ENCODE peak calls at places on chromosomes 16 and 17, in six cellular contexts. One of them, this sample, is unnamed.

GRCh38 chr17:76248013-76248782 is 7.9 kb upstream of the RNF157 start:
- DNase-seq in CD4-positive, alpha-beta T cell: no peak
- DNase-seq in body of pancreas: no peak
- DNase-seq in lower lobe of right lung: no peak
- DNase-seq in progenitor cell of endocrine pancreas: no peak
- DNase-seq in GM12865: no peak
- DNase-seq in this sample: no peak

GRCh38 chr16:54347961-54348360 is 61.4 kb upstream of the IRX3 start:
- DNase-seq in body of pancreas: no peak
- DNase-seq in progenitor cell of endocrine pancreas: no peak
- DNase-seq in CD4-positive, alpha-beta T cell: no peak
- DNase-seq in lower lobe of right lung: no peak
- DNase-seq in GM12865: no peak
- DNase-seq in this sample: no peak

GRCh38 chr17:74833501-74834361 is 26.0 kb downstream of the GRIN2C start:
- DNase-seq in lower lobe of right lung: peak
- DNase-seq in CD4-positive, alpha-beta T cell: no peak
- DNase-seq in body of pancreas: no peak
- DNase-seq in progenitor cell of endocrine pancreas: no peak
- DNase-seq in GM12865: no peak
- DNase-seq in this sample: no peak

GRCh38 chr17:7467498-7467897 is 11.9 kb downstream of the ZBTB4 start:
- DNase-seq in lower lobe of right lung: no peak
- DNase-seq in progenitor cell of endocrine pancreas: no peak
- DNase-seq in CD4-positive, alpha-beta T cell: no peak
- DNase-seq in GM12865: no peak
- DNase-seq in body of pancreas: no peak
- DNase-seq in this sample: no peak

GRCh38 chr17:61468263-61468907 is 16.2 kb downstream of the TBX4 start:
- DNase-seq in GM12865: no peak
- DNase-seq in CD4-positive, alpha-beta T cell: no peak
- DNase-seq in body of pancreas: peak
- DNase-seq in progenitor cell of endocrine pancreas: no peak
- DNase-seq in lower lobe of right lung: no peak
- DNase-seq in this sample: no peak

GRCh38 chr16:86993426-86994110 is 323.6 kb downstream of the C16orf95 start:
- DNase-seq in body of pancreas: no peak
- DNase-seq in lower lobe of right lung: no peak
- DNase-seq in CD4-positive, alpha-beta T cell: no peak
- DNase-seq in GM12865: no peak
- DNase-seq in progenitor cell of endocrine pancreas: no peak
- DNase-seq in this sample: no peak

GRCh38 chr16:81951564-81951963 is 59.7 kb downstream of the SDR42E1 start:
- DNase-seq in lower lobe of right lung: no peak
- DNase-seq in GM12865: no peak
- DNase-seq in body of pancreas: no peak
- DNase-seq in CD4-positive, alpha-beta T cell: no peak
- DNase-seq in progenitor cell of endocrine pancreas: no peak
- DNase-seq in this sample: no peak

GRCh38 chr17:79864147-79864546 is 24.9 kb upstream of the CBX4 start:
- DNase-seq in body of pancreas: no peak
- DNase-seq in GM12865: no peak
- DNase-seq in CD4-positive, alpha-beta T cell: no peak
- DNase-seq in progenitor cell of endocrine pancreas: no peak
- DNase-seq in lower lobe of right lung: peak
- DNase-seq in this sample: no peak

GRCh38 chr17:62781356-62781755 is 26.8 kb downstream of the MARCHF10 start:
- DNase-seq in CD4-positive, alpha-beta T cell: no peak
- DNase-seq in lower lobe of right lung: no peak
- DNase-seq in GM12865: no peak
- DNase-seq in body of pancreas: no peak
- DNase-seq in progenitor cell of endocrine pancreas: no peak
- DNase-seq in this sample: no peak

GRCh38 chr17:74192950-74193781 is 10.3 kb upstream of the RPL38 start:
- DNase-seq in lower lobe of right lung: peak
- DNase-seq in progenitor cell of endocrine pancreas: no peak
- DNase-seq in CD4-positive, alpha-beta T cell: no peak
- DNase-seq in body of pancreas: peak
- DNase-seq in GM12865: no peak
- DNase-seq in this sample: no peak

GRCh38 chr17:48310748-48311213 is 119.2 kb downstream of the SKAP1 start:
- DNase-seq in CD4-positive, alpha-beta T cell: no peak
- DNase-seq in GM12865: no peak
- DNase-seq in lower lobe of right lung: no peak
- DNase-seq in body of pancreas: no peak
- DNase-seq in progenitor cell of endocrine pancreas: peak
- DNase-seq in this sample: no peak

GRCh38 chr17:82079001-82079677 is 13.5 kb upstream of the DUS1L start:
- DNase-seq in lower lobe of right lung: no peak
- DNase-seq in GM12865: no peak
- DNase-seq in progenitor cell of endocrine pancreas: no peak
- DNase-seq in body of pancreas: no peak
- DNase-seq in CD4-positive, alpha-beta T cell: no peak
- DNase-seq in this sample: no peak

GRCh38 chr17:45147102-45147580 is 1.1 kb upstream of the HEXIM1 start:
- DNase-seq in CD4-positive, alpha-beta T cell: no peak
- DNase-seq in lower lobe of right lung: peak
- DNase-seq in progenitor cell of endocrine pancreas: no peak
- DNase-seq in body of pancreas: peak
- DNase-seq in GM12865: peak
- DNase-seq in this sample: no peak

GRCh38 chr16:88732172-88732960 is 26.1 kb downstream of the CTU2 start:
- DNase-seq in GM12865: no peak
- DNase-seq in lower lobe of right lung: no peak
- DNase-seq in progenitor cell of endocrine pancreas: no peak
- DNase-seq in body of pancreas: no peak
- DNase-seq in CD4-positive, alpha-beta T cell: no peak
- DNase-seq in this sample: no peak

GRCh38 chr17:42135664-42136653 is 13.4 kb downstream of the HSPB9 start:
- DNase-seq in lower lobe of right lung: peak
- DNase-seq in GM12865: no peak
- DNase-seq in body of pancreas: peak
- DNase-seq in CD4-positive, alpha-beta T cell: no peak
- DNase-seq in progenitor cell of endocrine pancreas: peak
- DNase-seq in this sample: no peak

GRCh38 chr17:68197091-68197996 is 50.5 kb upstream of the AMZ2 start:
- DNase-seq in GM12865: no peak
- DNase-seq in progenitor cell of endocrine pancreas: no peak
- DNase-seq in body of pancreas: no peak
- DNase-seq in lower lobe of right lung: no peak
- DNase-seq in CD4-positive, alpha-beta T cell: no peak
- DNase-seq in this sample: peak

GRCh38 chr17:69607162-69607834 is 192.8 kb downstream of the MAP2K6 start:
- DNase-seq in progenitor cell of endocrine pancreas: peak
- DNase-seq in CD4-positive, alpha-beta T cell: no peak
- DNase-seq in body of pancreas: peak
- DNase-seq in GM12865: peak
- DNase-seq in lower lobe of right lung: peak
- DNase-seq in this sample: peak

GRCh38 chr16:15672514-15673167 is 22.6 kb downstream of the NDE1 start:
- DNase-seq in lower lobe of right lung: peak
- DNase-seq in body of pancreas: peak
- DNase-seq in CD4-positive, alpha-beta T cell: peak
- DNase-seq in progenitor cell of endocrine pancreas: no peak
- DNase-seq in GM12865: no peak
- DNase-seq in this sample: peak

DNA sequence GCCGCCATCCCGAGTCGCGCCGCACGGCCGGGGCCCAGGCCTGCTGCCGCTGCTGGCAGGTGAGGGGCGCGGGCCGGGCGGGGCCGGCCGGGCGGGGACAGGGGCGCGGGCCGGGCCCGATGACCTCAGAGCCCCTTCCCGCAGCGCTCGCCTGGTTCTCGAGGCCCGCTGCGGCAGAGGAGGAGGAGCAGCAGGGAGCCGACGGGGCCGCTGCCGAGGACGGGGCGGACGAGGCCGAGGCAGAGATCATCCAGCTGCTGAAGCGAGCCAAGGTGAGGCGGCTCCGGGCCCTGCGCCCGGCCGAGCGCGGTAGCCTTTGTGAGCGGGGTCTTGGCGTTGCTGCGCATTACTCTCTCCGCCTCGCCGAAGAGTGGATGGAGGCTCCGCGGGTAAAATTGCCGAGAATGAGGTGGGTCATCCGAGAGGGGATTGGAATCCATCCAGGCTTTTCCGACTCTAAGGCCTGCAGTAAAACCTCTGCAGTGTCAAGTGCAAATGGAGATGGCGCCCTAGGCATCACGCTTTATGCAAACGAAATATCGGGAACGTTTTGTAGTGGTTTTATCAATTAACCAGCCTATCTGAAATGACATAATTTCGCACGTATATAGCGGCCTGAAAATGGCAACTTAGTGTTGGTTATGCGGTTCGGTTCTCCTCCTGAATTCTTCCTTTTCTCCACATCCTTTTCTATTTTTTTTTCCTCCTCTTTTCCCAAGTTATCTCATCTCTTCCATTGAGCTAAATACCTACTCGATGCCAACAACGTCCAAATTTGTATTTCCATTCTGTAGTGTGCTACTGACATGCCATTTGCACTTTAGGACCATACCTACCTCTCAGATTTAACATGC is 577 bp downstream of the TTC19 start:
- DNase-seq in lower lobe of right lung: no peak
- DNase-seq in body of pancreas: peak
- DNase-seq in GM12865: peak
- DNase-seq in CD4-positive, alpha-beta T cell: peak
- DNase-seq in progenitor cell of endocrine pancreas: no peak
- DNase-seq in this sample: peak
- TF ChIP-seq CTCF in lower lobe of right lung: no peak
- TF ChIP-seq CTCF in body of pancreas: no peak
- TF ChIP-seq CTCF in GM12865: no peak
- TF ChIP-seq CTCF in CD4-positive, alpha-beta T cell: no peak
- TF ChIP-seq CTCF in progenitor cell of endocrine pancreas: no peak
- TF ChIP-seq CTCF in this sample: no peak

GRCh38 chr17:59892849-59893616 is at the start of the genes RPS6KB1 and TUBD1:
- DNase-seq in GM12865: peak
- DNase-seq in body of pancreas: peak
- DNase-seq in progenitor cell of endocrine pancreas: peak
- DNase-seq in CD4-positive, alpha-beta T cell: peak
- DNase-seq in lower lobe of right lung: peak
- DNase-seq in this sample: peak
- TF ChIP-seq CTCF in GM12865: no peak
- TF ChIP-seq CTCF in body of pancreas: no peak
- TF ChIP-seq CTCF in progenitor cell of endocrine pancreas: no peak
- TF ChIP-seq CTCF in CD4-positive, alpha-beta T cell: no peak
- TF ChIP-seq CTCF in lower lobe of right lung: no peak
- TF ChIP-seq CTCF in this sample: no peak

DNA sequence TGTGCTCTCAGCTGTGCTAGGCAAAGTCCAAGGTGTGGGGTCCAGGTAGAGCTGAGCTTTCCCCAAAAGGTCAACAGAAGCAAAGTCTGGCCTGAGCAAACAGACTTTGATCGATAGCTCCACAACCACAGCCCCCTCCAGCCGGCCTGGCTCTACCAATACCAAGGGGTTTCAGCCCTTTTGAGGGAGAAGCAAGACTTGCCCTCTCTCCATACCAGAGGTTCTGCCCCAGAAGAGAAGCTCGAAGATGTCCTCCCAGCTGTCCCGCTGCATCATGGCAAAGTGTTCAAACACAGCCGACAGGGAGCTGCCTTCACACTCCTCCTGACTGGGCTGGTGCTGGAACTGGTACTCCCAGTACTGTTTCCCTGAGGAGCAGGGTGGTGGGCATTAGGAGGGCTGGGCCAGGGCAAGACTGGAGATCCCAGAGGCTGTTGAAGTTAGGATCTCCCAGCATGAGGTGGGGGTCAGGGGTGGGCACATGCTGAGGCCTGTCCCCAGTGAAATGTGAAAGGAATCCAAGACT is 1.7 kb downstream of the VTN start:
- DNase-seq in CD4-positive, alpha-beta T cell: no peak
- DNase-seq in GM12865: no peak
- DNase-seq in lower lobe of right lung: no peak
- DNase-seq in progenitor cell of endocrine pancreas: no peak
- DNase-seq in body of pancreas: no peak
- DNase-seq in this sample: no peak
- TF ChIP-seq CTCF in CD4-positive, alpha-beta T cell: no peak
- TF ChIP-seq CTCF in GM12865: no peak
- TF ChIP-seq CTCF in lower lobe of right lung: no peak
- TF ChIP-seq CTCF in progenitor cell of endocrine pancreas: no peak
- TF ChIP-seq CTCF in body of pancreas: no peak
- TF ChIP-seq CTCF in this sample: no peak

GRCh38 chr16:52581530-52581929 is 34.6 kb upstream of the TOX3 start:
- DNase-seq in lower lobe of right lung: no peak
- DNase-seq in body of pancreas: peak
- DNase-seq in progenitor cell of endocrine pancreas: no peak
- DNase-seq in CD4-positive, alpha-beta T cell: no peak
- DNase-seq in GM12865: no peak
- DNase-seq in this sample: no peak
- TF ChIP-seq CTCF in lower lobe of right lung: no peak
- TF ChIP-seq CTCF in body of pancreas: no peak
- TF ChIP-seq CTCF in progenitor cell of endocrine pancreas: peak
- TF ChIP-seq CTCF in CD4-positive, alpha-beta T cell: no peak
- TF ChIP-seq CTCF in GM12865: peak
- TF ChIP-seq CTCF in this sample: no peak

GRCh38 chr16:26963109-26963508 is 103.6 kb upstream of the C16orf82 start:
- DNase-seq in body of pancreas: no peak
- DNase-seq in progenitor cell of endocrine pancreas: no peak
- DNase-seq in lower lobe of right lung: no peak
- DNase-seq in GM12865: peak
- DNase-seq in CD4-positive, alpha-beta T cell: no peak
- DNase-seq in this sample: peak
- TF ChIP-seq CTCF in body of pancreas: no peak
- TF ChIP-seq CTCF in progenitor cell of endocrine pancreas: peak
- TF ChIP-seq CTCF in lower lobe of right lung: no peak
- TF ChIP-seq CTCF in GM12865: peak
- TF ChIP-seq CTCF in CD4-positive, alpha-beta T cell: peak
- TF ChIP-seq CTCF in this sample: no peak

DNA sequence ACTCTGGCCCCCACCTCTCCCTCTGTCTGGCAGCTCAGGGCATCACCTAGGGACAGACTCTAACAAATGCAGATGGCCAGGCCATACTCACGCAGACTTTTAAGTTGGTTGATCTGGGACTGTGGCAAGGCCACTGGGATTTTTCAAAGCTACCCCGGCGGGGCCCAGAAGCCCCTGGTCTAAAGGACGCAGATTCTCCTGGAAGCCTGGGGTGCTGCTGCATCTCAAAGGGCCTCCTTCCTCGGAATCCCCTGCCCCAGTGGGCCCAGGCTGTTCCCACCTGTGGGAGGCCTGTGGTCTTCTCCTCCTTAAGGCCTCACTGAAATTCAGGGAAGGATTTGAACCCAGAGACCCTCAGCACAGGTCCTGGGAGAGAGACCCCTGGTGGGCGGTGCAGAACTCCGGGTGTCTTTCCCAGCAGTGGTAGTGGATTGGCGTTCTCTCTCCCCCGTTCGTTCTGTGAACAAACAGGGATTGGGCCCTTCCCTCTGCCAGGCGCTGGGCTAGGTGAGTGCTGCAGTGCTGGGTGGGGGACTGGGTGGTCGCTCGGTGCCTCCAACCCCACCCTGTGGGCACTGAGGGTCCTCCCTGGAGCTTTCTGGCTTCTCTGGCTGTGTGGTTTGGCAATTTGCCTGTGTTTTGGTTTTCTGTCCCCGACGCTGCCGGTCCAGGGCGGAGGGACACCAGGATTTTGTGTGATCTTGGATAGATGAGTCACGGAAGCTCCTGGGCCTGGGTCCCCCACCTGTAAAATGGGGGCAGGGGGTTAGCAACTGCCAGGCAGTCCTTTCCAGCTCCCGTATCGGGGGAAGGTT is 160.6 kb upstream of the GSE1 start:
- DNase-seq in lower lobe of right lung: no peak
- DNase-seq in GM12865: no peak
- DNase-seq in body of pancreas: no peak
- DNase-seq in CD4-positive, alpha-beta T cell: no peak
- DNase-seq in progenitor cell of endocrine pancreas: no peak
- DNase-seq in this sample: no peak
- TF ChIP-seq CTCF in lower lobe of right lung: no peak
- TF ChIP-seq CTCF in GM12865: no peak
- TF ChIP-seq CTCF in body of pancreas: no peak
- TF ChIP-seq CTCF in CD4-positive, alpha-beta T cell: no peak
- TF ChIP-seq CTCF in progenitor cell of endocrine pancreas: no peak
- TF ChIP-seq CTCF in this sample: no peak